ENCODE peak calls at places on chromosomes 2 and 18, in nine cellular contexts. J is stimulated activated naive B cell treated with anti-CD40 and anti-IgM and Interleukin-4, amounts not matched to agents 10 μg/mL and 1 μg/mL and 100 μg/mL, for 72 hours; C is GM12892; U is EL; R is dorsolateral prefrontal cortex; Z is GM03348; G is HTR-8/SVneo; D is stimulated activated CD8-positive, alpha-beta memory T cell treated with anti-CD3 and anti-CD28 coated beads, Interleukin-7, amount 100 ng/mL, for 1 hour; A is T-helper 2 cell. E is an unnamed sample.

GRCh38 chr2:113872201-113872600 is 17.7 kb upstream of the ACTR3 start:
- DNase-seq in A (no peak), D (no peak), U (peak), R (no peak), J (no peak), Z (peak), C (no peak), G (no peak), E (no peak)

GRCh38 chr2:42706836-42707235 is 57.1 kb downstream of the OXER1 start:
- DNase-seq in C (no peak), G (no peak), A (no peak), U (no peak), Z (no peak), R (no peak), J (no peak), D (no peak), E (no peak)

GRCh38 chr2:96895709-96896651 is 26.1 kb upstream of the SEMA4C start:
- DNase-seq in U (no peak), G (no peak), Z (no peak), C (no peak), J (no peak), R (no peak), A (no peak), D (no peak), E (no peak)

GRCh38 chr18:36382854-36383253 is 85.3 kb downstream of the FHOD3 start:
- DNase-seq in Z (no peak), G (no peak), R (no peak), D (no peak), A (no peak), J (no peak), U (no peak), C (no peak), E (no peak)

GRCh38 chr2:172196768-172197322 is 94.1 kb upstream of the DLX2 start:
- DNase-seq in D (no peak), G (no peak), A (no peak), J (no peak), U (peak), C (no peak), R (no peak), Z (peak), E (peak)

GRCh38 chr2:28438532-28439063 is 45.9 kb downstream of the FOSL2 start:
- DNase-seq in J (no peak), C (no peak), R (no peak), G (no peak), A (no peak), D (no peak), U (no peak), Z (no peak), E (no peak)

GRCh38 chr2:239916205-239917127 is 108.7 kb downstream of the NDUFA10 start:
- DNase-seq in U (no peak), R (peak), J (no peak), A (no peak), D (no peak), C (no peak), Z (no peak), G (no peak), E (no peak)

GRCh38 chr2:19140463-19141208 is 217.8 kb downstream of the OSR1 start:
- DNase-seq in D (no peak), R (no peak), J (no peak), C (no peak), G (peak), U (peak), Z (peak), A (no peak), E (peak)

GRCh38 chr2:246489-247145 is 17.2 kb downstream of the SH3YL1 start:
- DNase-seq in A (no peak), Z (peak), G (peak), C (no peak), J (peak), R (no peak), U (peak), D (no peak), E (no peak)

GRCh38 chr18:3104190-3105054 is 91.5 kb upstream of the LPIN2 start:
- DNase-seq in G (peak), C (no peak), D (no peak), U (peak), J (no peak), R (no peak), A (no peak), Z (peak), E (no peak)

GRCh38 chr18:74856967-74857366 is 259.3 kb downstream of the ZNF407 start:
- DNase-seq in G (no peak), C (no peak), Z (no peak), U (no peak), R (no peak), J (no peak), A (no peak), D (no peak), E (no peak)

GRCh38 chr2:61193670-61194561 is 31.9 kb downstream of the C2orf74 start:
- DNase-seq in Z (no peak), U (no peak), D (no peak), G (no peak), A (no peak), R (no peak), J (no peak), C (no peak), E (no peak)

GRCh38 chr18:40109251-40110049 is 1845.6 kb upstream of the PIK3C3 start:
- DNase-seq in G (no peak), Z (no peak), D (no peak), A (no peak), J (no peak), U (no peak), C (no peak), R (no peak), E (no peak)

GRCh38 chr2:236121546-236121945 is 46.6 kb downstream of the GBX2 start:
- DNase-seq in Z (no peak), J (no peak), C (no peak), R (no peak), D (no peak), U (peak), G (no peak), A (no peak), E (no peak)

GRCh38 chr2:43168016-43168369 is 58.4 kb downstream of the ZFP36L2 start:
- DNase-seq in U (no peak), A (no peak), G (no peak), R (no peak), C (no peak), Z (no peak), D (no peak), J (no peak), E (no peak)

GRCh38 chr2:167103028-167103756 is 214.9 kb downstream of the XIRP2 start:
- DNase-seq in J (no peak), Z (no peak), D (no peak), C (no peak), U (no peak), G (no peak), R (no peak), A (no peak), E (no peak)

GRCh38 chr2:135059577-135059976 is 7.5 kb downstream of the RAB3GAP1 start:
- DNase-seq in C (no peak), D (no peak), U (no peak), R (no peak), Z (no peak), A (no peak), J (no peak), G (no peak), E (no peak)

GRCh38 chr2:163732718-163733117 is 3.1 kb downstream of the FIGN start:
- DNase-seq in A (no peak), Z (no peak), C (no peak), U (no peak), J (no peak), R (no peak), D (no peak), G (no peak), E (no peak)

GRCh38 chr2:19360881-19361321 is 2.5 kb upstream of the OSR1 start:
- DNase-seq in A (no peak), Z (no peak), U (no peak), R (no peak), D (no peak), J (no peak), G (no peak), C (no peak), E (no peak)

GRCh38 chr2:46014911-46015654 is 282.1 kb upstream of the EPAS1 start:
- DNase-seq in C (no peak), Z (no peak), G (peak), D (no peak), A (no peak), R (no peak), J (no peak), U (peak), E (no peak)

GRCh38 chr2:76050196-76050595 is 339.5 kb upstream of the GCFC2 start:
- DNase-seq in J (no peak), A (no peak), Z (no peak), G (no peak), U (no peak), R (no peak), D (no peak), C (no peak), E (no peak)

GRCh38 chr2:8626572-8626971 is 55.3 kb upstream of the ID2 start:
- DNase-seq in Z (no peak), G (no peak), A (no peak), D (no peak), C (no peak), R (peak), U (no peak), J (no peak), E (no peak)

GRCh38 chr2:30768036-30768686 is 39.1 kb downstream of the CAPN13 start:
- DNase-seq in G (no peak), D (no peak), J (no peak), R (no peak), A (no peak), U (no peak), Z (no peak), C (no peak), E (no peak)

GRCh38 chr18:48892146-48892855 is 58.5 kb downstream of the SMAD7 start:
- DNase-seq in R (peak), G (no peak), A (no peak), J (no peak), U (no peak), C (no peak), D (no peak), Z (no peak), E (no peak)

GRCh38 chr2:199874209-199874608 is 23.2 kb upstream of the FTCDNL1 start:
- DNase-seq in J (no peak), R (no peak), A (no peak), C (no peak), Z (no peak), U (no peak), D (no peak), G (no peak), E (no peak)

GRCh38 chr18:40485318-40485717 is 1469.7 kb upstream of the PIK3C3 start:
- DNase-seq in U (no peak), C (no peak), D (no peak), R (no peak), G (no peak), J (no peak), A (no peak), Z (no peak), E (no peak)

GRCh38 chr2:160816916-160817315 is 323.3 kb upstream of the RBMS1 start:
- DNase-seq in A (no peak), J (no peak), C (no peak), R (no peak), Z (no peak), G (no peak), U (no peak), D (no peak), E (no peak)

GRCh38 chr2:47675196-47675825 is 107.6 kb upstream of the MSH6 start:
- DNase-seq in C (no peak), Z (no peak), A (no peak), G (no peak), R (no peak), U (no peak), D (no peak), J (no peak), E (no peak)

GRCh38 chr2:1778566-1778965 is 34.3 kb upstream of the PXDN start:
- DNase-seq in Z (no peak), D (no peak), U (no peak), C (no peak), G (no peak), J (no peak), R (no peak), A (no peak), E (no peak)

GRCh38 chr18:43952398-43952797 is 675.1 kb upstream of the SYT4 start:
- DNase-seq in D (no peak), A (no peak), J (no peak), R (no peak), G (no peak), C (no peak), Z (no peak), U (no peak), E (no peak)

GRCh38 chr18:54551590-54551989 is 39.5 kb upstream of the DYNAP start:
- DNase-seq in R (no peak), U (no peak), C (no peak), G (no peak), D (no peak), A (no peak), Z (no peak), J (no peak), E (no peak)

GRCh38 chr2:141384676-141385075 is 746.1 kb downstream of the LRP1B start:
- DNase-seq in J (no peak), Z (no peak), C (no peak), D (no peak), R (no peak), A (no peak), G (no peak), U (peak), E (no peak)

GRCh38 chr2:84495539-84496146 is 20.7 kb upstream of the DNAH6 start:
- DNase-seq in A (no peak), U (peak), G (peak), C (no peak), R (no peak), D (no peak), Z (peak), J (peak), E (no peak)